ENCODE peak calls at places on chromosome 21, in seven cellular contexts. One of them, this sample, is unnamed.

GRCh38 chr21:33924766-33925100 is 9.1 kb upstream of the ATP5PO start:
- DNase-seq in CD8-positive, alpha-beta T cell: no peak
- DNase-seq in KG1: no peak
- DNase-seq in Daoy: no peak
- DNase-seq in endothelial cell: no peak
- DNase-seq in mucosa of descending colon: no peak
- DNase-seq in NCI-H345: peak
- DNase-seq in this sample: no peak

GRCh38 chr21:41596241-41596925 is 88.4 kb upstream of the TMPRSS2 start:
- DNase-seq in CD8-positive, alpha-beta T cell: no peak
- DNase-seq in KG1: no peak
- DNase-seq in Daoy: no peak
- DNase-seq in endothelial cell: no peak
- DNase-seq in mucosa of descending colon: no peak
- DNase-seq in NCI-H345: no peak
- DNase-seq in this sample: no peak

GRCh38 chr21:45419162-45419561 is 14.2 kb downstream of the COL18A1 start:
- DNase-seq in CD8-positive, alpha-beta T cell: no peak
- DNase-seq in KG1: no peak
- DNase-seq in Daoy: no peak
- DNase-seq in endothelial cell: no peak
- DNase-seq in mucosa of descending colon: peak
- DNase-seq in NCI-H345: no peak
- DNase-seq in this sample: no peak

GRCh38 chr21:41422546-41423372 is 3.3 kb upstream of the MX1 start:
- DNase-seq in CD8-positive, alpha-beta T cell: no peak
- DNase-seq in KG1: no peak
- DNase-seq in Daoy: no peak
- DNase-seq in endothelial cell: no peak
- DNase-seq in mucosa of descending colon: no peak
- DNase-seq in NCI-H345: no peak
- DNase-seq in this sample: no peak

GRCh38 chr21:37416914-37417313 is 50.3 kb downstream of the DYRK1A start:
- DNase-seq in CD8-positive, alpha-beta T cell: no peak
- DNase-seq in KG1: no peak
- DNase-seq in Daoy: no peak
- DNase-seq in endothelial cell: no peak
- DNase-seq in mucosa of descending colon: no peak
- DNase-seq in NCI-H345: no peak
- DNase-seq in this sample: no peak

GRCh38 chr21:45367402-45368351 is 37.3 kb upstream of the COL18A1 start:
- DNase-seq in CD8-positive, alpha-beta T cell: no peak
- DNase-seq in KG1: no peak
- DNase-seq in Daoy: peak
- DNase-seq in endothelial cell: no peak
- DNase-seq in mucosa of descending colon: no peak
- DNase-seq in NCI-H345: no peak
- DNase-seq in this sample: no peak

GRCh38 chr21:35925497-35925896 is 134.8 kb downstream of the SETD4 start:
- DNase-seq in CD8-positive, alpha-beta T cell: no peak
- DNase-seq in KG1: no peak
- DNase-seq in Daoy: peak
- DNase-seq in endothelial cell: no peak
- DNase-seq in mucosa of descending colon: no peak
- DNase-seq in NCI-H345: no peak
- DNase-seq in this sample: no peak

GRCh38 chr21:20789696-20790095 is 208.5 kb upstream of the NCAM2 start:
- DNase-seq in CD8-positive, alpha-beta T cell: no peak
- DNase-seq in KG1: no peak
- DNase-seq in Daoy: no peak
- DNase-seq in endothelial cell: no peak
- DNase-seq in mucosa of descending colon: no peak
- DNase-seq in NCI-H345: no peak
- DNase-seq in this sample: no peak

GRCh38 chr21:33644383-33645074 is 2.2 kb downstream of the ITSN1 start:
- DNase-seq in CD8-positive, alpha-beta T cell: no peak
- DNase-seq in KG1: no peak
- DNase-seq in Daoy: no peak
- DNase-seq in endothelial cell: no peak
- DNase-seq in mucosa of descending colon: no peak
- DNase-seq in NCI-H345: no peak
- DNase-seq in this sample: no peak

GRCh38 chr21:14754259-14754604 is 208.1 kb upstream of the SAMSN1 start:
- DNase-seq in CD8-positive, alpha-beta T cell: no peak
- DNase-seq in KG1: no peak
- DNase-seq in Daoy: no peak
- DNase-seq in endothelial cell: no peak
- DNase-seq in mucosa of descending colon: no peak
- DNase-seq in NCI-H345: no peak
- DNase-seq in this sample: no peak

GRCh38 chr21:30257773-30258172 is 25.0 kb downstream of the KRTAP24-1 start:
- DNase-seq in CD8-positive, alpha-beta T cell: no peak
- DNase-seq in KG1: no peak
- DNase-seq in Daoy: peak
- DNase-seq in endothelial cell: peak
- DNase-seq in mucosa of descending colon: no peak
- DNase-seq in NCI-H345: no peak
- DNase-seq in this sample: no peak

GRCh38 chr21:46151261-46151988 is 4.0 kb downstream of the FTCD start:
- DNase-seq in CD8-positive, alpha-beta T cell: no peak
- DNase-seq in KG1: no peak
- DNase-seq in Daoy: peak
- DNase-seq in endothelial cell: no peak
- DNase-seq in mucosa of descending colon: peak
- DNase-seq in NCI-H345: no peak
- DNase-seq in this sample: no peak

GRCh38 chr21:42056996-42057689 is 14.0 kb upstream of the UMODL1 start:
- DNase-seq in CD8-positive, alpha-beta T cell: no peak
- DNase-seq in KG1: no peak
- DNase-seq in Daoy: peak
- DNase-seq in endothelial cell: no peak
- DNase-seq in mucosa of descending colon: peak
- DNase-seq in NCI-H345: peak
- DNase-seq in this sample: no peak

GRCh38 chr21:32172106-32172505 is 106.7 kb downstream of the MIS18A start:
- DNase-seq in CD8-positive, alpha-beta T cell: no peak
- DNase-seq in KG1: no peak
- DNase-seq in Daoy: no peak
- DNase-seq in endothelial cell: no peak
- DNase-seq in mucosa of descending colon: no peak
- DNase-seq in NCI-H345: no peak
- DNase-seq in this sample: no peak